ENCODE peak calls at places on chromosomes 6 and 20, in nine cellular contexts. K is heart left ventricle, Q is upper lobe of left lung, I is breast epithelium, B is A549, M is endothelial cell of umbilical vein, D is H1, F is tibial nerve, O is Peyer's patch. S is an unnamed sample.
A peak's percentile ranks its signal among the peaks of the same experiment; 100 is the strongest.

GRCh38 chr6:135183532-135184440 is 2.7 kb downstream of the MYB start:
- DNase-seq in K (no peak), Q (peak; percentile 70), I (peak; percentile 61), B (peak; percentile 64), M (peak; percentile 35), D (peak; percentile 79), F (no peak), O (peak; percentile 68), S (peak; percentile 22)

GRCh38 chr20:59074456-59074855 is 31.9 kb upstream of the PRELID3B start:
- DNase-seq in K (no peak), Q (no peak), I (no peak), B (no peak), M (no peak), D (no peak), F (no peak), O (no peak), S (no peak)

GRCh38 chr6:14818422-14818884 is 427.4 kb upstream of the JARID2 start:
- DNase-seq in K (peak; percentile 35), Q (no peak), I (no peak), B (no peak), M (no peak), D (no peak), F (no peak), O (no peak), S (no peak)

GRCh38 chr6:117396228-117396627 is 29.5 kb downstream of the ROS1 start:
- DNase-seq in K (no peak), Q (no peak), I (no peak), B (no peak), M (no peak), D (no peak), F (no peak), O (no peak), S (no peak)

GRCh38 chr6:109236140-109237081 is 141.1 kb downstream of the CEP57L1 start:
- DNase-seq in K (no peak), Q (no peak), I (no peak), B (peak; percentile 5), M (no peak), D (peak; percentile 73), F (no peak), O (no peak), S (no peak)

GRCh38 chr6:14950103-14950969 is 295.5 kb upstream of the JARID2 start:
- DNase-seq in K (no peak), Q (no peak), I (no peak), B (no peak), M (no peak), D (no peak), F (no peak), O (no peak), S (no peak)

GRCh38 chr6:6323352-6323751 is 2.9 kb upstream of the F13A1 start:
- DNase-seq in K (no peak), Q (no peak), I (no peak), B (no peak), M (no peak), D (no peak), F (no peak), O (no peak), S (no peak)

GRCh38 chr20:10260316-10260715 is 41.7 kb downstream of the SNAP25 start:
- DNase-seq in K (no peak), Q (no peak), I (no peak), B (peak; percentile 65), M (no peak), D (no peak), F (no peak), O (no peak), S (no peak)

GRCh38 chr6:13953061-13953705 is 28.4 kb downstream of the RNF182 start:
- DNase-seq in K (no peak), Q (no peak), I (no peak), B (peak; percentile 19), M (no peak), D (no peak), F (no peak), O (no peak), S (no peak)

GRCh38 chr6:114119056-114119455 is 148.1 kb upstream of the HDAC2 start:
- DNase-seq in K (no peak), Q (no peak), I (no peak), B (no peak), M (no peak), D (no peak), F (no peak), O (no peak), S (no peak)

GRCh38 chr6:53811082-53811481 is 16.3 kb downstream of the LRRC1 start:
- DNase-seq in K (no peak), Q (peak; percentile 79), I (peak; percentile 79), B (no peak), M (no peak), D (no peak), F (no peak), O (no peak), S (no peak)

GRCh38 chr20:32356935-32357868 is 929 bp upstream of the ASXL1 start:
- DNase-seq in K (peak; percentile 11), Q (peak; percentile 52), I (no peak), B (no peak), M (peak; percentile 16), D (no peak), F (no peak), O (no peak), S (peak; percentile 29)

GRCh38 chr6:16737389-16737788 is 23.9 kb downstream of the ATXN1 start:
- DNase-seq in K (peak; percentile 30), Q (no peak), I (no peak), B (no peak), M (peak; percentile 87), D (no peak), F (no peak), O (no peak), S (no peak)

GRCh38 chr6:169326067-169326799 is 72.6 kb upstream of the THBS2 start:
- DNase-seq in K (no peak), Q (no peak), I (no peak), B (peak; percentile 39), M (no peak), D (peak; percentile 72), F (no peak), O (no peak), S (no peak)

GRCh38 chr6:82348130-82348529 is 15.5 kb upstream of the TPBG start:
- DNase-seq in K (no peak), Q (no peak), I (no peak), B (peak; percentile 22), M (no peak), D (no peak), F (no peak), O (no peak), S (no peak)

GRCh38 chr20:53788253-53789022 is 194.8 kb upstream of the ZNF217 start:
- DNase-seq in K (no peak), Q (no peak), I (no peak), B (no peak), M (no peak), D (no peak), F (no peak), O (no peak), S (no peak)

GRCh38 chr20:53829706-53830521 is 236.3 kb upstream of the ZNF217 start:
- DNase-seq in K (no peak), Q (no peak), I (no peak), B (peak; percentile 48), M (peak; percentile 65), D (no peak), F (no peak), O (peak; percentile 56), S (no peak)

DNA sequence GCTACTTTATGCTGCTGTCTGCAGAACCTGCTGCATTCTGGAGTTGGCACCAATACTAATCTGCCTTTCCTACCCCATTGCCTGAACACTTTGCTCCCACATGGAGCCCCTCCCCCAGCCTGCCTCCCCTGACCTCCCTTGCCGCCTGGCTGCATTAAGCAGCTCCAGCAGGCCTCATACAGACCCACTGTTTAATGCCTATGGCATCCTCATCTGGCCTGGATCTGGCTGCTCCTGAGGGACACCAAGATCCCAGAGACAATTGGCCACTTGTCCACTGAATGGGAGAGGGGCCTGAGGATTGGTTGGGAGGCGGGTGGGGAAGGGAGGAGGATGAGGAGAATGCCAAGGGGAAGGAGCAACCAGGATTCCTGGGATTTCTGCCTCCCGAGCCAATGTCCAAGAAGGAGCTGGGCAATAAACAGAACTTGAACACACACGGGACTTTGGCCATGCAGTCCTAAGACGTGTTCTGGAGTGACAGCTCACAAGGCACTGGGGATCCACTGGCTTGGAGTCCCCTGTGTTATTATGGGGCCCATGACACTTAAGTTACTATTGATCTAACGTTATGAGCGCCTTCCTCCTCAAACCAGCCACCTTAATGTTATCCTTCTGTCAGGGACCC is 10.4 kb upstream of the KCNK5 start:
- DNase-seq in K (no peak), Q (no peak), I (no peak), B (no peak), M (no peak), D (no peak), F (no peak), O (no peak), S (no peak)
- TF ChIP-seq CTCF in K (no peak), Q (no peak), I (no peak), B (no peak), M (no peak), D (peak; percentile 17), F (no peak), O (no peak), S (no peak)

GRCh38 chr6:33305052-33305451 is 6.3 kb upstream of the RGL2 start:
- DNase-seq in K (no peak), Q (no peak), I (no peak), B (no peak), M (no peak), D (no peak), F (no peak), O (no peak), S (no peak)
- TF ChIP-seq POLR2A in K (no peak), Q (no peak), I (no peak), B (no peak), M (no peak), D (no peak), F (no peak), O (no peak), S (no peak)

GRCh38 chr20:35326021-35326731 is 34.0 kb upstream of the FAM83C start:
- DNase-seq in K (no peak), Q (no peak), I (no peak), B (no peak), M (no peak), D (no peak), F (no peak), O (no peak), S (no peak)
- TF ChIP-seq CTCF in K (no peak), Q (no peak), I (no peak), B (no peak), M (no peak), D (no peak), F (no peak), O (no peak), S (no peak)

GRCh38 chr6:33830635-33831240 is 26.9 kb upstream of the MLN start:
- DNase-seq in K (no peak), Q (no peak), I (no peak), B (no peak), M (no peak), D (no peak), F (no peak), O (no peak), S (no peak)
- TF ChIP-seq POLR2A in K (no peak), Q (no peak), I (no peak), B (no peak), M (no peak), D (no peak), F (no peak), O (no peak), S (no peak)

S was measured in uterus.